ENCODE peak calls at places on chromosome 11, in seven cellular contexts. H is dorsolateral prefrontal cortex; T is NCI-H1417; X is DMS153; Q is WTC11; M is stimulated activated naive B cell treated with anti-CD40 and anti-IgM and Interleukin-4, amounts not matched to agents 10 μg/mL and 1 μg/mL and 100 μg/mL, for 72 hours; Y is ureter. Z is an unnamed sample.

GRCh38 chr11:95305726-95306522 is 74.9 kb upstream of the SESN3 start:
- DNase-seq in Q (no peak), T (no peak), M (no peak), X (no peak), H (no peak), Y (no peak), Z (no peak)

GRCh38 chr11:121554552-121554951 is 101.8 kb upstream of the SORL1-AS1 start:
- DNase-seq in Y (no peak), M (no peak), H (no peak), T (no peak), Q (no peak), X (no peak), Z (no peak)

GRCh38 chr11:12930850-12931249 is 78.3 kb upstream of the RASSF10 start:
- DNase-seq in H (no peak), T (no peak), X (no peak), Y (no peak), M (no peak), Q (no peak), Z (no peak)

GRCh38 chr11:122478986-122479385 is 176.5 kb upstream of the UBASH3B start:
- DNase-seq in H (no peak), Y (no peak), T (no peak), M (no peak), X (no peak), Q (no peak), Z (no peak)

GRCh38 chr11:73189315-73189714 is 28.8 kb upstream of the P2RY2 start:
- DNase-seq in X (no peak), M (peak; percentile 81), H (no peak), T (no peak), Y (peak; percentile 45), Q (no peak), Z (no peak)

GRCh38 chr11:45959851-45960250 is 37.4 kb downstream of the LARGE2 start:
- DNase-seq in Q (no peak), X (no peak), M (no peak), Y (no peak), H (no peak), T (no peak), Z (no peak)

GRCh38 chr11:17752144-17752543 is 17.6 kb downstream of the KCNC1 start:
- DNase-seq in X (no peak), H (no peak), M (no peak), Y (no peak), Q (no peak), T (peak; percentile 41), Z (no peak)

GRCh38 chr11:118290923-118291322 is 13.6 kb upstream of the CD3E start:
- DNase-seq in Q (no peak), Y (peak; percentile 47), X (peak; percentile 8), H (no peak), M (peak; percentile 37), T (peak; percentile 47), Z (peak; percentile 23)

GRCh38 chr11:698493-699115 is 3.0 kb downstream of the TMEM80 start:
- DNase-seq in X (no peak), Q (no peak), M (no peak), H (no peak), T (no peak), Y (no peak), Z (no peak)

GRCh38 chr11:14969922-14970323 is 2.2 kb downstream of the CALCA start:
- DNase-seq in M (peak; percentile 29), T (no peak), Q (peak; percentile 94), H (no peak), Y (no peak), X (no peak), Z (no peak)

GRCh38 chr11:47858169-47858543 is 10.0 kb upstream of the NUP160 start:
- DNase-seq in M (no peak), Y (no peak), H (no peak), T (no peak), Q (no peak), X (no peak), Z (no peak)

GRCh38 chr11:111779118-111779517 is 12.9 kb upstream of the PPP2R1B start:
- DNase-seq in X (no peak), Q (no peak), M (no peak), Y (no peak), T (no peak), H (no peak), Z (no peak)

GRCh38 chr11:72519220-72519881 is 85.0 kb upstream of the CLPB start:
- DNase-seq in M (no peak), T (no peak), Y (no peak), X (no peak), Q (no peak), H (no peak), Z (no peak)

GRCh38 chr11:110337570-110338193 is 41.3 kb upstream of the RDX start:
- DNase-seq in Y (no peak), H (no peak), M (peak; percentile 40), T (no peak), Q (no peak), X (no peak), Z (peak; percentile 3)